ENCODE peak calls at places on chromosomes 3 and 15, in seven cellular contexts. F is naive B cell, A is T-cell, V is neural crest cell, Z is NCI-H2081, S is GM12891, G is HTR-8/SVneo. C is an unnamed sample.

GRCh38 chr3:20574746-20575145 is 388.7 kb upstream of the SGO1 start:
- DNase-seq in F (no peak), A (no peak), V (no peak), Z (no peak), S (no peak), G (peak; percentile 11), C (no peak)

GRCh38 chr15:65920825-65921309 is 51.6 kb downstream of the RAB11A start:
- DNase-seq in F (no peak), A (no peak), V (no peak), Z (no peak), S (no peak), G (no peak), C (no peak)

GRCh38 chr3:66499881-66500574 is 794 bp downstream of the LRIG1 start:
- DNase-seq in F (peak; percentile 31), A (no peak), V (peak; percentile 29), Z (no peak), S (peak; percentile 31), G (no peak), C (no peak)

GRCh38 chr3:16741890-16742289 is 136.7 kb upstream of the DAZL start:
- DNase-seq in F (no peak), A (no peak), V (no peak), Z (no peak), S (no peak), G (no peak), C (no peak)

GRCh38 chr3:54876694-54877093 is 51.2 kb downstream of the LRTM1 start:
- DNase-seq in F (no peak), A (no peak), V (no peak), Z (no peak), S (no peak), G (no peak), C (no peak)

GRCh38 chr15:62748175-62748574 is 294.4 kb upstream of the TPM1 start:
- DNase-seq in F (no peak), A (no peak), V (no peak), Z (no peak), S (no peak), G (no peak), C (no peak)

GRCh38 chr3:13200951-13201350 is 127.7 kb upstream of the IQSEC1 start:
- DNase-seq in F (no peak), A (no peak), V (no peak), Z (no peak), S (no peak), G (no peak), C (no peak)

GRCh38 chr3:1214928-1215327 is 122.1 kb downstream of the CNTN6 start:
- DNase-seq in F (no peak), A (no peak), V (no peak), Z (no peak), S (no peak), G (no peak), C (no peak)

GRCh38 chr3:182909318-182910040 is 70.9 kb downstream of the DCUN1D1 start:
- DNase-seq in F (no peak), A (no peak), V (no peak), Z (peak; percentile 29), S (no peak), G (peak; percentile 20), C (no peak)

GRCh38 chr3:55164876-55165275 is 237.0 kb upstream of the LRTM1 start:
- DNase-seq in F (no peak), A (no peak), V (no peak), Z (no peak), S (no peak), G (no peak), C (no peak)

GRCh38 chr3:157999246-157999645 is 107.0 kb downstream of the SHOX2 start:
- DNase-seq in F (no peak), A (no peak), V (no peak), Z (peak; percentile 89), S (no peak), G (no peak), C (no peak)

GRCh38 chr3:180744226-180744625 is 64.9 kb upstream of the CCDC39 start:
- DNase-seq in F (no peak), A (no peak), V (no peak), Z (peak; percentile 100), S (no peak), G (no peak), C (no peak)

GRCh38 chr15:91974321-91974720 is 120.8 kb downstream of the SLCO3A1 start:
- DNase-seq in F (no peak), A (no peak), V (no peak), Z (no peak), S (no peak), G (no peak), C (no peak)

GRCh38 chr3:123483146-123483545 is 34.3 kb upstream of the ADCY5 start:
- DNase-seq in F (no peak), A (no peak), V (no peak), Z (no peak), S (no peak), G (no peak), C (no peak)

GRCh38 chr3:150528359-150528797 is 17.9 kb downstream of the SERP1 start:
- DNase-seq in F (peak; percentile 29), A (no peak), V (no peak), Z (no peak), S (no peak), G (no peak), C (no peak)

GRCh38 chr15:80990955-80991354 is 1.3 kb upstream of the MESD start:
- DNase-seq in F (no peak), A (no peak), V (no peak), Z (no peak), S (no peak), G (no peak), C (no peak)

GRCh38 chr3:101725192-101725889 is 927 bp downstream of the CEP97 start:
- DNase-seq in F (peak; percentile 31), A (no peak), V (no peak), Z (peak; percentile 58), S (no peak), G (no peak), C (no peak)

GRCh38 chr3:101574388-101575156 is 592 bp downstream of the PCNP start:
- DNase-seq in F (no peak), A (no peak), V (peak; percentile 38), Z (peak; percentile 70), S (no peak), G (peak; percentile 23), C (no peak)

GRCh38 chr15:37764733-37765191 is 169.7 kb upstream of the TMCO5A start:
- DNase-seq in F (peak; percentile 5), A (no peak), V (peak; percentile 14), Z (peak; percentile 56), S (no peak), G (peak; percentile 34), C (no peak)

GRCh38 chr3:37543692-37544091 is 318.0 kb upstream of the CTDSPL start:
- DNase-seq in F (no peak), A (no peak), V (no peak), Z (no peak), S (no peak), G (no peak), C (no peak)

GRCh38 chr3:151008699-151009098 is 36.2 kb upstream of the CLRN1 start:
- DNase-seq in F (no peak), A (no peak), V (no peak), Z (peak; percentile 10), S (no peak), G (peak; percentile 30), C (no peak)

GRCh38 chr15:83306561-83306960 is 22.1 kb upstream of the BNC1 start:
- DNase-seq in F (no peak), A (no peak), V (no peak), Z (no peak), S (no peak), G (no peak), C (no peak)

GRCh38 chr3:129424185-129424841 is 4.1 kb downstream of the EFCAB12 start:
- DNase-seq in F (peak; percentile 50), A (no peak), V (no peak), Z (no peak), S (no peak), G (no peak), C (no peak)

GRCh38 chr3:80682235-80682634 is 914.4 kb upstream of the ROBO1 start:
- DNase-seq in F (no peak), A (no peak), V (no peak), Z (no peak), S (no peak), G (no peak), C (no peak)